ENCODE peak calls at places on chromosomes 5 and 9, in seven cellular contexts. S is substantia nigra; T is coronary artery; I is hepatocyte; Z is brain microvascular endothelial cell; R is effector memory CD4-positive, alpha-beta T cell; K is heart left ventricle. W is an unnamed sample.

GRCh38 chr9:108191065-108191464 is 664.7 kb downstream of the ACTL7B start:
- DNase-seq in K (no peak), Z (no peak), T (no peak), I (no peak), R (no peak), S (no peak), W (no peak)

GRCh38 chr5:4984461-4984860 is 155.7 kb upstream of the ADAMTS16 start:
- DNase-seq in S (no peak), R (no peak), I (no peak), T (no peak), Z (no peak), K (no peak), W (no peak)

GRCh38 chr5:139809331-139809810 is 13.8 kb downstream of the PSD2 start:
- DNase-seq in S (no peak), I (no peak), T (no peak), K (no peak), Z (no peak), R (no peak), W (no peak)

GRCh38 chr5:142796492-142797109 is 26.4 kb downstream of the ARHGAP26 start:
- DNase-seq in Z (no peak), K (no peak), I (peak; percentile 44), S (no peak), R (no peak), T (no peak), W (no peak)

GRCh38 chr5:173323121-173323798 is 5.0 kb downstream of the STC2 start:
- DNase-seq in I (no peak), R (no peak), S (no peak), Z (no peak), T (no peak), K (no peak), W (no peak)

GRCh38 chr5:143664623-143665022 is 147.3 kb upstream of the HMHB1 start:
- DNase-seq in I (no peak), T (no peak), K (no peak), R (no peak), Z (no peak), S (no peak), W (no peak)

GRCh38 chr9:92770005-92770995 is 5.7 kb upstream of the BICD2 start:
- DNase-seq in R (no peak), S (no peak), Z (no peak), T (no peak), I (peak; percentile 45), K (no peak), W (no peak)

GRCh38 chr5:54900906-54901725 is 84.3 kb downstream of the ESM1 start:
- DNase-seq in I (peak; percentile 69), K (no peak), R (no peak), S (no peak), Z (peak; percentile 63), T (no peak), W (no peak)

GRCh38 chr5:151023047-151023615 is 2.7 kb downstream of the GPX3 start:
- DNase-seq in S (no peak), K (peak; percentile 79), T (peak; percentile 88), R (no peak), Z (peak; percentile 35), I (no peak), W (no peak)

GRCh38 chr5:127601111-127601510 is 47.8 kb upstream of the CTXN3 start:
- DNase-seq in Z (no peak), I (no peak), S (no peak), T (no peak), K (no peak), R (no peak), W (no peak)

GRCh38 chr5:94429566-94429965 is 188.8 kb downstream of the KIAA0825 start:
- DNase-seq in R (no peak), K (no peak), T (no peak), I (no peak), S (no peak), Z (no peak), W (no peak)
- H3K27ac ChIP-seq in R (no peak overlapping the region), K (no peak overlapping the region), T (no peak overlapping the region), I (no peak overlapping the region), S (no peak overlapping the region), Z (no peak overlapping the region), W (no peak overlapping the region)

GRCh38 chr9:130288393-130288792 is 22.8 kb downstream of the HMCN2 start:
- DNase-seq in Z (no peak), S (no peak), R (no peak), K (no peak), I (no peak), T (no peak), W (no peak)

GRCh38 chr9:130290353-130291181 is 25.0 kb downstream of the HMCN2 start:
- DNase-seq in K (peak; percentile 56), S (no peak), T (no peak), R (no peak), I (no peak), Z (no peak), W (no peak)

GRCh38 chr9:130291474-130291873 is 25.9 kb downstream of the HMCN2 start:
- DNase-seq in S (no peak), K (no peak), I (no peak), R (no peak), Z (no peak), T (no peak), W (no peak)

GRCh38 chr9:130288926-130289705 is 23.6 kb downstream of the HMCN2 start:
- DNase-seq in S (no peak), I (no peak), R (no peak), K (no peak), T (no peak), Z (no peak), W (no peak)

GRCh38 chr9:130289711-130290241 is 24.2 kb downstream of the HMCN2 start:
- DNase-seq in R (no peak), K (no peak), Z (no peak), I (no peak), S (no peak), T (no peak), W (no peak)
- H3K27ac ChIP-seq in R (no peak overlapping the region), K (peak overlapping the region; percentile 52), Z (no peak overlapping the region), I (no peak overlapping the region), S (no peak overlapping the region), T (no peak overlapping the region), W (no peak overlapping the region)

GRCh38 chr5:98060148-98060547 is 713.3 kb upstream of the RGMB start:
- DNase-seq in Z (no peak), R (no peak), K (no peak), I (no peak), S (no peak), T (no peak), W (no peak)
- H3K27ac ChIP-seq in Z (no peak overlapping the region), R (no peak overlapping the region), K (no peak overlapping the region), I (no peak overlapping the region), S (no peak overlapping the region), T (no peak overlapping the region), W (no peak overlapping the region)

DNA sequence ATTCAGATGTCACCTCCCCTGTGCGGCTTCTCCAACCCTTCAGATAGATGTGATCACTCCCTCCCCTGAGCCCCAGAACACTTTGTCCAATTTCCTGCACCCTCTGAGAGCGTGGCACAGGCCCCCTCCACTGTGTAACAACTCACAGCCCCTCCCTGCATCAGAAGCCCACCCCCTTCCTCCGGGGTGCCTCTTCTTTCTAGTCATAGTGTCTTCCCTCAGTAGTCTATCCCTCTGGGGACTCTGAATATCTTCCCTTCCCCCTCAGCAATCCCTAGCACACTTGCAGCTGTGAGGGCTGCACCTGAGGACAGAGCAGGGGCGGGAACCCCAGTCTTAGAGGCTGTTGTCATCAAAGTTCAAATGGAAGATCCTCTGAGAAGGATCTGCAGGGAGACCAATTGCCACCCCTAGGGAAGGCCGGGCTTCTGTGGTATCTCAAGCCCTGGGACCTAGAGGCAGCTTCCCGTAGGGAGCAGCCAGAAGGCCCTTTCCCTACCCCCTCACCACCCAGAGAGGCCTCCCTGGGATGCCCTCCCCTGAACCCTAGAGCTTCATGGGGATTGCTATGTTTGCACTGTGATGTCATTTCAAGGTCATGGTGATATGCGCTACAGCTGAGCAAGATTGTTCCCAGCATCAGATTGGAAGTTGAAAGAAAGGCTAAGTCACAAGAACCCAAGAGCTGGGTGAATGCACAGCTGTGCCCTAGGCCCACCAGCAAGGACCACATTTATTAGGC is 70.7 kb downstream of the THBS4 start:
- DNase-seq in I (peak; percentile 73), Z (no peak), T (no peak), S (no peak), K (no peak), R (no peak), W (no peak)
- H3K27ac ChIP-seq in I (peak overlapping the region; percentile 66), Z (no peak overlapping the region), T (no peak overlapping the region), S (no peak overlapping the region), K (no peak overlapping the region), R (no peak overlapping the region), W (no peak overlapping the region)

DNA sequence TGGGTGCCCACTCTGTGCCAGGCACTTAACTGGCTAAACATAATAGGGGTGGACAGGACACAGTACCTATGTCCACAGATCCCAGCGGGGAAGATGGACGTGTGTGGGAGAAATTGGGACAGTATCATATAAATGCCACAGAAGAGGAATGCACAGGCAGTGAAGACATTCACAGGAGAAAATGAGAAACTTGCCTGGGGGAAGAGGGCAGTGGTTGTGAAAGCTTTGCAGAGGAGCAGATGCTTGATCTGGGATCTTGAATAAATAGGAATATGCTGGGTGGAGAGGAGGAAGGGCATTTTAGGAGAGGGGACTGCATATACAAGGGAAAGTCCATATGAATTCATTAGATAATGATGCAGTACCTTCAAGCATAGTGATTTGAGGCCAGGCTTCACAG is 13.6 kb downstream of the TMEM268 start:
- DNase-seq in S (no peak), I (no peak), T (no peak), Z (no peak), K (no peak), R (no peak), W (no peak)
- H3K27ac ChIP-seq in S (no peak overlapping the region), I (no peak overlapping the region), T (no peak overlapping the region), Z (no peak overlapping the region), K (no peak overlapping the region), R (no peak overlapping the region), W (no peak overlapping the region)

DNA sequence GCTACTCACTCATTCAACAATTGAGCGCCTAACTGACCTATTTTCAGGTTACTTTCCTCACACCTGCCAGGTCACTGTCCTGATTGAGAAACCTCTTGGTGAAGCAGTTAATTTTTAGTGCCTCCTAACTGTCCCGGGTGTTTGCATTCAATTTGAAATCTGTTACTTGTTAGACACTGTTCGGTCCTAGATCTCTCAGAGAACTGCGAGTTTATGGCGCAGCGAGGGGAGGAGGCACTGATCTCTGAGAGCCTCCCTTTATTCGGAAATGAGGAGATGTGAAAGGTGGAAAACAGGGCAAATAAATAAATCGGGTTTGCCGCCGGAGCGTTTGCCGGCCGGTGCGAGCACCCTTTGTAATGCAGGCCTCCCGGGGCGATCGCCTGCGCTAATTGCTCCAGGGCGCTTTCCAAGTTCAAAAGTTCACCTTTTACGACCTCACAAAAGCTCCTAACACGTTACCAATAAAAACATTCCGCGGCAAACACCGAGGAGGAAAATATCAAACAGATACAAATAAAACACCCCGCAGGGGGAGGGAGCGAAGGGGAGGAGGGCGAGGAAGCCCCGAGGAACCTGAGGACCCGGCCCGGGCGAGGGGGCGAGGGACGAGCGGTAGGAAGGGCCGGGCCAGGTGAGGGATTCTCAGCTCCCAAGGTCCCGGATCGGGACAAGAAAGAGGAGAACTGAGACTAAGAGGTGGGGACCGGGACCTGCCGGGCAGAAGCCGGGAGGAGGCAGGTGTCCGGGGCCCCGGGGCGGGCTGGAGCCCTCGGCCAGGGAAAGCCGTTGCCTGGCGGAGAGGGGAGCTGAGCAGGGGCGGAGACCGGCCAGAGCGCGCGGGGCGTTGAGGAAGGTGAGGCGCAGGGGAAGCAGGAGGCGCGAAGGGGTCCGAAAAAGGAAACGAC is 1.4 kb downstream of the NR6A1 start:
- DNase-seq in S (no peak), R (no peak), I (peak; percentile 55), T (no peak), K (peak; percentile 31), Z (no peak), W (no peak)
- H3K27ac ChIP-seq in S (no peak overlapping the region), R (no peak overlapping the region), I (peak overlapping the region; percentile 70), T (no peak overlapping the region), K (peak overlapping the region; percentile 78), Z (no peak overlapping the region), W (no peak overlapping the region)

W was measured in SK-N-MC.